ENCODE peak calls at places on chromosomes 11 and 22, in five cellular contexts. One of them, this sample, is unnamed.
A peak's percentile ranks its signal among the peaks of the same experiment; 100 is the strongest.

GRCh38 chr11:126808851-126809250 is 191.7 kb downstream of the KIRREL3 start:
- DNase-seq in A549: no peak
- DNase-seq in GM23338: no peak
- DNase-seq in Panc1: no peak
- DNase-seq in HepG2: no peak
- DNase-seq in this sample: no peak

GRCh38 chr11:15113381-15113780 is 1.3 kb upstream of the INSC start:
- DNase-seq in A549: no peak
- DNase-seq in GM23338: no peak
- DNase-seq in Panc1: no peak
- DNase-seq in HepG2: no peak
- DNase-seq in this sample: no peak

GRCh38 chr11:85602551-85603218 is 24.5 kb downstream of the DLG2 start:
- DNase-seq in A549: no peak
- DNase-seq in GM23338: no peak
- DNase-seq in Panc1: no peak
- DNase-seq in HepG2: no peak
- DNase-seq in this sample: no peak

GRCh38 chr11:69881467-69882269 is 62.5 kb upstream of the FGF3 start:
- DNase-seq in A549: no peak
- DNase-seq in GM23338: peak; percentile 68
- DNase-seq in Panc1: no peak
- DNase-seq in HepG2: no peak
- DNase-seq in this sample: no peak

GRCh38 chr11:7527029-7527428 is 13.2 kb downstream of the PPFIBP2 start:
- DNase-seq in A549: no peak
- DNase-seq in GM23338: no peak
- DNase-seq in Panc1: no peak
- DNase-seq in HepG2: no peak
- DNase-seq in this sample: no peak

GRCh38 chr22:38353701-38354100 is 36.5 kb upstream of the CSNK1E start:
- DNase-seq in A549: no peak
- DNase-seq in GM23338: peak; percentile 40
- DNase-seq in Panc1: no peak
- DNase-seq in HepG2: no peak
- DNase-seq in this sample: no peak

GRCh38 chr22:37018815-37019308 is 385 bp downstream of the TST start:
- DNase-seq in A549: no peak
- DNase-seq in GM23338: peak; percentile 70
- DNase-seq in Panc1: no peak
- DNase-seq in HepG2: peak; percentile 40
- DNase-seq in this sample: no peak

GRCh38 chr11:13859986-13860385 is 102.5 kb upstream of the SPON1 start:
- DNase-seq in A549: no peak
- DNase-seq in GM23338: no peak
- DNase-seq in Panc1: no peak
- DNase-seq in HepG2: no peak
- DNase-seq in this sample: no peak

GRCh38 chr22:38069372-38070249 is 12.4 kb downstream of the PICK1 start:
- DNase-seq in A549: no peak
- DNase-seq in GM23338: peak; percentile 58
- DNase-seq in Panc1: no peak
- DNase-seq in HepG2: no peak
- DNase-seq in this sample: no peak

GRCh38 chr11:114036156-114036811 is 23.2 kb upstream of the ZBTB16 start:
- DNase-seq in A549: peak; percentile 41
- DNase-seq in GM23338: peak; percentile 94
- DNase-seq in Panc1: no peak
- DNase-seq in HepG2: peak; percentile 60
- DNase-seq in this sample: peak; percentile 41

DNA sequence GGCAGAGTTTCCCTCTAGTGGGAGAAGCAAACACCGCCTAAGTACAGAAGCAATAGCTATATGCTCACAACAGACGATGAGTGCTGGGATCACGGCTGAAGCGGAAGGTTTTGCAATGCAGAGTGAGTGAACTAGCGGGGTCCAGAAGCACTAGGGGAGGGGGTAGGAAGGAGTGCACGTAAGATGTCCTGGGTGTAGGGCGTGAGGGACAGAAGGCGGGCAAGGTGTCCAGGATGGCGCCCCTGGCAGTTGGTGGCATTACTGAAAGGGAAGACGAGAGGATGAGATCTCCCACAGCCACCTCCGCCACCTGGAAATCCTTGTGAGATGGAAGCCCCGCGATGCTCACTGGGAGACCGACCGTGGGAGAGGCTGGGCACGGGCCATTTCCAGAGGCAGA is 81.0 kb downstream of the ETS1 start:
- DNase-seq in A549: no peak
- DNase-seq in GM23338: no peak
- DNase-seq in Panc1: no peak
- DNase-seq in HepG2: no peak
- DNase-seq in this sample: no peak
- H3K4me1 ChIP-seq in A549: peaks cover 91% of the 10 kb centered on the region
- H3K4me1 ChIP-seq in GM23338: peaks cover 22% of the 10 kb centered on the region
- H3K4me1 ChIP-seq in Panc1: peaks cover 100% of the 10 kb centered on the region
- H3K4me1 ChIP-seq in HepG2: no peaks in the 10 kb centered on the region
- H3K4me1 ChIP-seq in this sample: peaks cover 3% of the 10 kb centered on the region

GRCh38 chr11:117544431-117544830 is 216.8 kb downstream of the CEP164 start:
- DNase-seq in A549: no peak
- DNase-seq in GM23338: no peak
- DNase-seq in Panc1: no peak
- DNase-seq in HepG2: no peak
- DNase-seq in this sample: no peak

GRCh38 chr11:117535201-117535869 is 207.7 kb downstream of the CEP164 start:
- DNase-seq in A549: no peak
- DNase-seq in GM23338: no peak
- DNase-seq in Panc1: no peak
- DNase-seq in HepG2: no peak
- DNase-seq in this sample: no peak

GRCh38 chr11:117538256-117538655 is 210.6 kb downstream of the CEP164 start:
- DNase-seq in A549: no peak
- DNase-seq in GM23338: no peak
- DNase-seq in Panc1: no peak
- DNase-seq in HepG2: no peak
- DNase-seq in this sample: no peak

GRCh38 chr11:117535870-117536411 is 208.3 kb downstream of the CEP164 start:
- DNase-seq in A549: no peak
- DNase-seq in GM23338: no peak
- DNase-seq in Panc1: no peak
- DNase-seq in HepG2: no peak
- DNase-seq in this sample: no peak

GRCh38 chr11:117538731-117539130 is 211.1 kb downstream of the CEP164 start:
- DNase-seq in A549: no peak
- DNase-seq in GM23338: no peak
- DNase-seq in Panc1: no peak
- DNase-seq in HepG2: no peak
- DNase-seq in this sample: no peak
- TF ChIP-seq REST in A549: no peak
- TF ChIP-seq REST in GM23338: no peak
- TF ChIP-seq REST in Panc1: no peak
- TF ChIP-seq REST in HepG2: no peak
- TF ChIP-seq REST in this sample: no peak

GRCh38 chr11:121711236-121711635 is 258.5 kb upstream of the SORL1-AS1 start:
- DNase-seq in A549: no peak
- DNase-seq in GM23338: no peak
- DNase-seq in Panc1: no peak
- DNase-seq in HepG2: peak; percentile 83
- DNase-seq in this sample: no peak
- H3K4me1 ChIP-seq in A549: no peaks in the 10 kb centered on the region
- H3K4me1 ChIP-seq in GM23338: no peaks in the 10 kb centered on the region
- H3K4me1 ChIP-seq in Panc1: no peaks in the 10 kb centered on the region
- H3K4me1 ChIP-seq in HepG2: peaks cover 8% of the 10 kb centered on the region
- H3K4me1 ChIP-seq in this sample: no peaks in the 10 kb centered on the region

GRCh38 chr22:22082960-22083359 is 100.4 kb upstream of the TOP3B start:
- DNase-seq in A549: no peak
- DNase-seq in GM23338: no peak
- DNase-seq in Panc1: no peak
- DNase-seq in HepG2: no peak
- DNase-seq in this sample: no peak

GRCh38 chr22:22082229-22082835 is 99.7 kb upstream of the TOP3B start:
- DNase-seq in A549: no peak
- DNase-seq in GM23338: no peak
- DNase-seq in Panc1: no peak
- DNase-seq in HepG2: no peak
- DNase-seq in this sample: no peak

GRCh38 chr22:22079404-22080148 is 97.0 kb upstream of the TOP3B start:
- DNase-seq in A549: no peak
- DNase-seq in GM23338: no peak
- DNase-seq in Panc1: no peak
- DNase-seq in HepG2: no peak
- DNase-seq in this sample: no peak

GRCh38 chr22:22078329-22078728 is 95.7 kb upstream of the TOP3B start:
- DNase-seq in A549: no peak
- DNase-seq in GM23338: no peak
- DNase-seq in Panc1: no peak
- DNase-seq in HepG2: no peak
- DNase-seq in this sample: no peak

GRCh38 chr22:22080270-22080669 is 97.7 kb upstream of the TOP3B start:
- DNase-seq in A549: no peak
- DNase-seq in GM23338: no peak
- DNase-seq in Panc1: no peak
- DNase-seq in HepG2: no peak
- DNase-seq in this sample: no peak
- TF ChIP-seq REST in A549: no peak
- TF ChIP-seq REST in GM23338: no peak
- TF ChIP-seq REST in Panc1: no peak
- TF ChIP-seq REST in HepG2: no peak
- TF ChIP-seq REST in this sample: no peak

GRCh38 chr22:30671071-30671470 is 3.4 kb upstream of the DUSP18 start:
- DNase-seq in A549: no peak
- DNase-seq in GM23338: no peak
- DNase-seq in Panc1: no peak
- DNase-seq in HepG2: no peak
- DNase-seq in this sample: no peak
- H3K4me1 ChIP-seq in A549: peaks cover 6% of the 10 kb centered on the region
- H3K4me1 ChIP-seq in GM23338: peaks cover 16% of the 10 kb centered on the region
- H3K4me1 ChIP-seq in Panc1: peaks cover 2% of the 10 kb centered on the region
- H3K4me1 ChIP-seq in HepG2: peaks cover 18% of the 10 kb centered on the region
- H3K4me1 ChIP-seq in this sample: peaks cover 13% of the 10 kb centered on the region

GRCh38 chr22:19522881-19523239 is 1.4 kb downstream of the CLDN5 start:
- DNase-seq in A549: no peak
- DNase-seq in GM23338: no peak
- DNase-seq in Panc1: no peak
- DNase-seq in HepG2: no peak
- DNase-seq in this sample: no peak
- TF ChIP-seq REST in A549: no peak
- TF ChIP-seq REST in GM23338: no peak
- TF ChIP-seq REST in Panc1: no peak
- TF ChIP-seq REST in HepG2: no peak
- TF ChIP-seq REST in this sample: no peak

DNA sequence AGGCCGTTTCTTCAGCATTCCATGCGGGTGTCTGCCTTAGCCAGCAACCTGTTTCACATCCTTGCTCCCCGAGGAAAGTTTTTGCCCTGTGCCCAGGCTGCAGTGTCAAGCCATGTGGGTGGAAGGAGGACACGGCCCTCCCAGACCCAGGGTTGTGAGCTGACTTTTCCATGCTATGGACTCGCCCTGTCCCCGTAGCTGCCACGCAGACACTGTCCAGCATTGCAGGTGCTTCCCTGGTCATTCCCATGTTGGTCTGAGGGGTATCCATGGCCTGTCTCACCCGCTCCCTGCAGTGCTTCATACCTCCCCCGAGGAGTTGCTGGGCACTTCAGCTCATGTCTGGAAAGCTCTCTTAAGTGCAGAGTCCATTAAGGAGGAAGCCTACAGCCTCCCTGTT is 2.9 kb downstream of the DAGLA start:
- DNase-seq in A549: no peak
- DNase-seq in GM23338: no peak
- DNase-seq in Panc1: no peak
- DNase-seq in HepG2: no peak
- DNase-seq in this sample: no peak
- H3K4me1 ChIP-seq in A549: peaks cover 29% of the 10 kb centered on the region
- H3K4me1 ChIP-seq in GM23338: peaks cover 5% of the 10 kb centered on the region
- H3K4me1 ChIP-seq in Panc1: peaks cover 25% of the 10 kb centered on the region
- H3K4me1 ChIP-seq in HepG2: peaks cover 87% of the 10 kb centered on the region
- H3K4me1 ChIP-seq in this sample: peaks cover 11% of the 10 kb centered on the region

DNA sequence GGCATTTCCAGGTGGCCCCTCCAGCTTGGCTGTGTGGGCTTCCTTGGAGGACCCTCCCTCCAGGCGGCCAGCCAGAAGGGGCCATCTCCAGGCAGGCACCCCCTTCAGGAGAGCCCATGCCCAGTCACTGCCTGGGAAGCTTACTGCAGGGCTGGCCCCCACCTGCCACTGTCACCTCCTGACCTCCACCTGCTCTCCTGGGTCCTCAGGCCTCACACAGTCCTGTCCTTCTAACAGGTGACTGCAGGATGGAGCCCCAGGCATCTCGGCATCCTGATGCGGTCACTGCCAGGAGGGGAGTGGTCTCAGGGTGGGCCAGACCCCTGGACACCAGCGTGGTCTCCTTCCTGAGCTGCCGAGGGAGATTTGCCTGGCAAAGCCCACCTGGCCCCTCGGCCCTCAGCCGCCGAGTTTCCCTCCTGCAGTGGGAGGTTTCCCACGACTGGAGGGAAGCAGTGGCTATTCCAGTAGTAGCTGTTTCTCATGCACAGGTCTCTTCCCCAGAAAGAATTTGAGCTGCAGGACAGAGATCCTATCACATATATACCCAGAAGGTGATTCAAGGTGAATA is 13.0 kb downstream of the TBX1 start:
- DNase-seq in A549: no peak
- DNase-seq in GM23338: no peak
- DNase-seq in Panc1: no peak
- DNase-seq in HepG2: no peak
- DNase-seq in this sample: no peak
- TF ChIP-seq REST in A549: no peak
- TF ChIP-seq REST in GM23338: no peak
- TF ChIP-seq REST in Panc1: no peak
- TF ChIP-seq REST in HepG2: no peak
- TF ChIP-seq REST in this sample: no peak

GRCh38 chr11:36352919-36353318 is 56.8 kb downstream of the PRR5L start:
- DNase-seq in A549: no peak
- DNase-seq in GM23338: no peak
- DNase-seq in Panc1: no peak
- DNase-seq in HepG2: no peak
- DNase-seq in this sample: no peak
- H3K4me1 ChIP-seq in A549: peaks cover 11% of the 10 kb centered on the region
- H3K4me1 ChIP-seq in GM23338: no peaks in the 10 kb centered on the region
- H3K4me1 ChIP-seq in Panc1: no peaks in the 10 kb centered on the region
- H3K4me1 ChIP-seq in HepG2: no peaks in the 10 kb centered on the region
- H3K4me1 ChIP-seq in this sample: no peaks in the 10 kb centered on the region

This sample was measured in HCT116.